ENCODE peak calls at places on chromosomes 13 and 19, in six cellular contexts. U, E, I, D, G and A are unnamed samples.

GRCh38 chr19:8149261-8150094 is at the start of gene FBN3:
- DNase-seq in U (no peak), E (no peak), I (no peak), D (peak; percentile 64), G (no peak), A (no peak)

GRCh38 chr13:94716016-94716415 is 3.7 kb upstream of the SOX21 start:
- DNase-seq in U (no peak), E (no peak), I (no peak), D (no peak), G (no peak), A (no peak)

GRCh38 chr13:21075303-21076264 is 14.2 kb upstream of the LATS2 start:
- DNase-seq in U (no peak), E (no peak), I (no peak), D (peak; percentile 66), G (no peak), A (peak; percentile 41)

GRCh38 chr13:101751488-101751887 is 299.0 kb downstream of the ITGBL1 start:
- DNase-seq in U (no peak), E (no peak), I (peak; percentile 63), D (no peak), G (no peak), A (no peak)

GRCh38 chr19:51311388-51312257 is at the start of gene IGLON5:
- DNase-seq in U (no peak), E (no peak), I (no peak), D (no peak), G (no peak), A (no peak)

GRCh38 chr19:48992571-48993174 is 436 bp downstream of the GYS1 start:
- DNase-seq in U (no peak), E (no peak), I (no peak), D (peak; percentile 49), G (no peak), A (no peak)

GRCh38 chr19:5997371-5997770 is 19.4 kb upstream of the RANBP3 start:
- DNase-seq in U (no peak), E (no peak), I (no peak), D (no peak), G (no peak), A (no peak)

GRCh38 chr13:30884543-30884942 is 21.5 kb upstream of the MEDAG start:
- DNase-seq in U (no peak), E (no peak), I (no peak), D (no peak), G (no peak), A (no peak)

GRCh38 chr19:49475191-49475932 is 1.3 kb downstream of the FLT3LG start:
- DNase-seq in U (no peak), E (no peak), I (no peak), D (no peak), G (no peak), A (no peak)

GRCh38 chr13:113495494-113496251 is 5.2 kb upstream of the DCUN1D2 start:
- DNase-seq in U (no peak), E (no peak), I (peak; percentile 12), D (no peak), G (no peak), A (no peak)

GRCh38 chr19:16260160-16260793 is 62.6 kb downstream of the AP1M1 start:
- DNase-seq in U (no peak), E (no peak), I (no peak), D (no peak), G (no peak), A (no peak)

GRCh38 chr19:55373993-55374757 is 2.5 kb upstream of the TMEM190 start:
- DNase-seq in U (no peak), E (no peak), I (peak; percentile 85), D (no peak), G (no peak), A (no peak)

GRCh38 chr19:51784109-51784785 is 10.7 kb upstream of the FPR3 start:
- DNase-seq in U (no peak), E (no peak), I (no peak), D (no peak), G (no peak), A (no peak)